ENCODE peak calls at places on chromosomes 5 and 9, in five cellular contexts. C is posterior vena cava; H is activated T-cell treated with anti-CD3 and anti-CD28 coated beads, Interleukin-2, amount 50 U/mL, for 72 hours; P is head of caudate nucleus; O is SHP77. F is an unnamed sample.

GRCh38 chr9:20744046-20744630 is 60.1 kb downstream of the FOCAD start:
- DNase-seq in C (no peak), H (no peak), P (no peak), O (no peak), F (no peak)

GRCh38 chr9:78811562-78812276 is 514.8 kb downstream of the PSAT1 start:
- DNase-seq in C (no peak), H (no peak), P (no peak), O (no peak), F (no peak)

GRCh38 chr5:126499742-126500396 is 76.7 kb downstream of the GRAMD2B start:
- DNase-seq in C (no peak), H (peak), P (no peak), O (no peak), F (no peak)

GRCh38 chr5:141683596-141684161 is 1.6 kb upstream of the ARAP3 start:
- DNase-seq in C (no peak), H (no peak), P (no peak), O (no peak), F (no peak)

GRCh38 chr5:31412324-31412723 is 119.6 kb downstream of the DROSHA start:
- DNase-seq in C (no peak), H (no peak), P (no peak), O (no peak), F (no peak)

GRCh38 chr5:124659798-124660197 is 86.6 kb downstream of the ZNF608 start:
- DNase-seq in C (no peak), H (no peak), P (no peak), O (peak), F (no peak)

GRCh38 chr5:135625061-135625460 is 46.3 kb upstream of the CXCL14 start:
- DNase-seq in C (no peak), H (no peak), P (no peak), O (no peak), F (no peak)

GRCh38 chr9:113416149-113416726 is 5.7 kb downstream of the C9orf43 start:
- DNase-seq in C (no peak), H (no peak), P (no peak), O (no peak), F (no peak)

GRCh38 chr5:179166886-179167841 is 107.0 kb downstream of the ZNF354C start:
- DNase-seq in C (peak), H (peak), P (peak), O (no peak), F (peak)

GRCh38 chr9:8329561-8330283 is 530.1 kb upstream of the DMAC1 start:
- DNase-seq in C (no peak), H (no peak), P (no peak), O (peak), F (no peak)

GRCh38 chr9:70413427-70413797 is 1.0 kb downstream of the KLF9 start:
- DNase-seq in C (peak), H (peak), P (no peak), O (peak), F (no peak)

GRCh38 chr9:101601904-101602765 is 7.4 kb upstream of the PPP3R2 start:
- DNase-seq in C (no peak), H (no peak), P (no peak), O (peak), F (no peak)

GRCh38 chr9:81410201-81410600 is 279.1 kb downstream of the TLE1 start:
- DNase-seq in C (no peak), H (no peak), P (no peak), O (no peak), F (no peak)

GRCh38 chr9:97629136-97629535 is 4.0 kb downstream of the TSTD2 start:
- DNase-seq in C (no peak), H (no peak), P (no peak), O (no peak), F (no peak)

GRCh38 chr9:23326597-23326996 is 499.4 kb downstream of the ELAVL2 start:
- DNase-seq in C (no peak), H (no peak), P (no peak), O (no peak), F (no peak)

GRCh38 chr9:127557466-127557869 is 54.6 kb upstream of the STXBP1 start:
- DNase-seq in C (no peak), H (no peak), P (no peak), O (no peak), F (no peak)

GRCh38 chr5:14501353-14502162 is 80.0 kb upstream of the OTULINL start:
- DNase-seq in C (peak), H (no peak), P (no peak), O (no peak), F (no peak)

GRCh38 chr5:68137451-68138190 is 77.9 kb upstream of the PIK3R1 start:
- DNase-seq in C (no peak), H (no peak), P (no peak), O (no peak), F (no peak)

GRCh38 chr9:105053209-105053652 is 125.3 kb upstream of the ABCA1 start:
- DNase-seq in C (no peak), H (peak), P (no peak), O (no peak), F (no peak)

GRCh38 chr5:32802764-32803163 is 91.6 kb downstream of the NPR3 start:
- DNase-seq in C (no peak), H (no peak), P (no peak), O (peak), F (no peak)

GRCh38 chr5:14105717-14106435 is 37.3 kb upstream of the TRIO start:
- DNase-seq in C (no peak), H (no peak), P (no peak), O (peak), F (no peak)

GRCh38 chr9:136605966-136606365 is 56.8 kb upstream of the EGFL7 start:
- DNase-seq in C (no peak), H (no peak), P (no peak), O (peak), F (no peak)

GRCh38 chr5:59685131-59685530 is 208.4 kb downstream of the PDE4D start:
- DNase-seq in C (no peak), H (no peak), P (no peak), O (no peak), F (no peak)

GRCh38 chr5:122400961-122401360 is 88.9 kb downstream of the SNCAIP start:
- DNase-seq in C (no peak), H (no peak), P (no peak), O (no peak), F (no peak)